ENCODE peak calls at places on chromosomes 3 and 15, in four cellular contexts. P, F, L and Z are unnamed samples.

GRCh38 chr3:185825379-185825638 is 467 bp upstream of the IGF2BP2 start:
- DNase-seq in P (no peak), L (no peak), F (no peak), Z (no peak)

GRCh38 chr3:60594025-60594424 is 657.2 kb downstream of the FHIT start:
- DNase-seq in L (no peak), F (no peak), P (peak; percentile 23), Z (no peak)

GRCh38 chr15:51121118-51121517 is 26.4 kb upstream of the TNFAIP8L3 start:
- DNase-seq in L (peak; percentile 15), P (peak; percentile 77), F (no peak), Z (peak; percentile 49)

GRCh38 chr3:69081583-69082262 is 1.6 kb upstream of the UBA3 start:
- DNase-seq in F (no peak), P (no peak), L (no peak), Z (no peak)

GRCh38 chr15:59170998-59171397 is 35.6 kb upstream of the LDHAL6B start:
- DNase-seq in P (no peak), F (no peak), L (no peak), Z (no peak)

GRCh38 chr3:76958231-76958630 is 81.7 kb upstream of the ROBO2 start:
- DNase-seq in F (no peak), P (no peak), L (no peak), Z (no peak)

GRCh38 chr3:38560996-38561717 is 65.0 kb downstream of the EXOG start:
- DNase-seq in P (no peak), L (no peak), F (no peak), Z (no peak)

GRCh38 chr3:197331131-197331530 is 32.7 kb upstream of the DLG1 start:
- DNase-seq in P (no peak), L (no peak), F (no peak), Z (no peak)

GRCh38 chr3:11391172-11391879 is 119.1 kb downstream of the ATG7 start:
- DNase-seq in L (no peak), F (no peak), P (no peak), Z (no peak)

GRCh38 chr3:5122741-5123706 is 932 bp downstream of the ARL8B start:
- DNase-seq in L (peak; percentile 82), F (no peak), P (no peak), Z (no peak)

GRCh38 chr15:94670436-94671034 is 439.2 kb downstream of the MCTP2 start:
- DNase-seq in L (peak; percentile 61), F (no peak), P (peak; percentile 6), Z (no peak)

GRCh38 chr15:94174399-94174802 is 57.0 kb upstream of the MCTP2 start:
- DNase-seq in P (peak; percentile 50), F (no peak), L (no peak), Z (peak; percentile 49)

GRCh38 chr3:100403956-100404548 is 2.7 kb downstream of the LNP1 start:
- DNase-seq in L (no peak), F (no peak), P (no peak), Z (no peak)

GRCh38 chr3:66427352-66427751 is 73.5 kb downstream of the LRIG1 start:
- DNase-seq in F (no peak), P (no peak), L (no peak), Z (no peak)

GRCh38 chr3:49132073-49132436 is 795 bp downstream of the LAMB2 start:
- DNase-seq in F (no peak), P (no peak), L (no peak), Z (no peak)

GRCh38 chr3:151562901-151563300 is 102.0 kb upstream of the IGSF10 start:
- DNase-seq in P (no peak), F (no peak), L (no peak), Z (no peak)

GRCh38 chr3:148077318-148077923 is 620.3 kb upstream of the AGTR1 start:
- DNase-seq in F (no peak), L (peak; percentile 36), P (no peak), Z (no peak)

GRCh38 chr3:196499061-196499460 is 4.5 kb downstream of the RNF168 start:
- DNase-seq in F (no peak), L (no peak), P (no peak), Z (no peak)

GRCh38 chr15:85946986-85947385 is 132.7 kb upstream of the AGBL1 start:
- DNase-seq in L (no peak), F (no peak), P (no peak), Z (no peak)

DNA sequence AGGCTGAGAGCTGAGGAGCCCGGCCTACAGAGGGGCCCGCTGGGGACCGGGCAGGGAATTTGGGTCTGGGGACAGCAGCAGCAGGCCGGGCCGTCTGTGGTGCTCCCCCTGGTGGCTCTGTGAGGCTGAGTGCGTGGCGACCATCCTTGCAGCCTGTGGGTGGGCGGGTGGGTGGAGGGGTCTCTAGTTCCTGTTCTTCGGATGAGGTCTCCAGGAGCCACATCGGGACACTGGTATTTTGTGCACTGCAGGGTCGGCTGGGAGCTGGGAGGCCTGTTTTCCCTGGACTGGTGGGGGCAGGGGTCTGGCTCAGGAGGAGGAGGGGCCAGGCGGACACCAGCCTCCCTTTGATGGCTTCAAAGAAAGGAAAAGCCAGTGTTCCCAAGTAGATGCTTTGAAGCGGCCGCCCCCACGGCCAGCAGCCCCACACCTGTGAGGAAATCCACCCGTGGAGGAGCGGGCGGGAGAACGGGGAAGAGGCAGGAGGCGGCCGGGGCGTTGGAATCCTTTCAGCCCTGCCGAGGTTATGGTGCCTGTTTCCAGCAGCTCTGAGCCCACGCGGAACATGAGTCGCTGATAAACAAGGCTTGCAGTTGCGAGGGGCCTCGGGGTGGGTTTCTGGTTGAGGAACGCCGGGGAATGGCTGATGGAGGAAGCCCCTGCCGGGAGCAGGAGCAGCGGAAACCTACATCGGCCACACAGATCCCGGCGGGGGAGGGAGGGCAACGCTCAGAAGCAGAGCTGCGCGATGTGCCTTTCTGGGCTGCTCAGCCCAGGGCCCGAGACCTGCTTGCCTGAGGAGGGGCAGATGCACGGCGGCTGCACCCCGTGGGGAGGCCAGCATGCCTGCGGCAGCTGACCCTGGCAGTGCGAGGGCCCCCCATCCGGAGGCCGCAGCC is 154.3 kb downstream of the NSMCE3 start:
- DNase-seq in F (no peak), P (no peak), L (peak; percentile 76), Z (no peak)
- TF ChIP-seq CTCF in F (no peak), P (peak; percentile 45), L (peak; percentile 60), Z (peak; percentile 58)

GRCh38 chr15:26721231-26721630 is 51.6 kb downstream of the GABRB3 start:
- DNase-seq in L (no peak), F (no peak), P (no peak), Z (no peak)
- H3K4me3 ChIP-seq in L (no peak overlapping the region), F (no peak overlapping the region), P (no peak overlapping the region), Z (no peak overlapping the region)

GRCh38 chr15:65287515-65287845 is 797 bp upstream of the PARP16 start:
- DNase-seq in L (no peak), P (no peak), F (no peak), Z (no peak)

GRCh38 chr15:65285291-65286068 is 1.2 kb downstream of the PARP16 start:
- DNase-seq in P (no peak), L (no peak), F (no peak), Z (no peak)

GRCh38 chr15:65289261-65289854 is 2.7 kb upstream of the PARP16 start:
- DNase-seq in L (no peak), P (no peak), F (no peak), Z (no peak)

GRCh38 chr15:65286069-65286703 is 497 bp downstream of the PARP16 start:
- DNase-seq in L (peak; percentile 87), P (no peak), F (no peak), Z (no peak)

DNA sequence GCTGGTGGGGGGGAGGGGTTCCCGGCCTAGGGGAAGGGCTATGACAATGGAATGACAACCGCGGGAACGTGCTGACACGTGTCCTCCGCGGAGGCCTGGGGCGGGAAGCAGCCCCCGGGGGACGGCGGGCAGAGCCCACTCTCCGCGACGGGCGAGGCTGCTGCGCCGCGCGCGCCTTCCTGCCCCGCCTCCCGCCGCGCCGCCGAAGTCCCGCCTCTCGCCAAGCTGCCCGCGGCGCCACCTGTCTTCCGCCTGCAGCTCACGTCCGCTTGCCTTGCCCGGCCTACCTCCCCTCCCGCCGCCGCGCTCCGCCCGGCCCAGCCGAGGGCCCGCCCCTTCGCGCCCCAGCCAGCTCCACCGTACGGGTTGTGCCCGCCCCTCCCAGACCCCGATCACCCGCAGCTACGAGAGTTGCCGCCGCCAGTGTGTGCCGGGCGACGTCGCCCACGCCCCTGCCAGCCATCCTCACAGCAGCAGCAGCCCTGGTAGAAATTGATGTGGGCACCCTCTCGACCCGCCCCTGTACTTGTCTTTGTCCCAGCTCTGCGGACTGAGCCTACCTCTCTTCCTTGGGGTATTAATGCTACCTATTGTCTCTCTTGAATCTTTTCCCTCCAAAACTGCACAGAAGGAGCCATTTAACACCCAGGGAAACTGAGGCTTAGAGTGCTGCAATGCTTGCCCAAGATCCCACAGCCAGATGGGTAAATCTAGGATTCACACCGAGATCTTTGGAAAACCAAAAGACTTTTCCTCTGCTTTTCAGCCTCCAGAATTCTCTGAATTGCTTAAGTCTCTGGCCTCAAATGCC is at the start of gene PARP16:
- DNase-seq in F (peak; percentile 36), L (peak; percentile 96), P (peak; percentile 24), Z (no peak)
- TF ChIP-seq CTCF in F (peak; percentile 62), L (peak; percentile 43), P (peak; percentile 24), Z (peak; percentile 49)

GRCh38 chr15:52529940-52530339 is 1.3 kb upstream of the MYO5A start:
- DNase-seq in P (no peak), L (peak; percentile 24), F (no peak), Z (no peak)

GRCh38 chr15:52529289-52529929 is 729 bp upstream of the MYO5A start:
- DNase-seq in P (no peak), F (no peak), L (no peak), Z (no peak)

GRCh38 chr15:52528465-52529288 is at the start of gene MYO5A:
- DNase-seq in L (peak; percentile 92), F (peak; percentile 39), P (no peak), Z (no peak)

GRCh38 chr15:52527898-52528464 is 699 bp downstream of the MYO5A start:
- DNase-seq in L (peak; percentile 54), F (no peak), P (no peak), Z (no peak)

GRCh38 chr15:52527196-52527897 is 1.3 kb downstream of the MYO5A start:
- DNase-seq in P (no peak), F (no peak), L (no peak), Z (no peak)
- H3K4me3 ChIP-seq in P (peak overlapping the region; percentile 77), F (peak overlapping the region; percentile 90), L (peak overlapping the region; percentile 98), Z (peak overlapping the region; percentile 74)

GRCh38 chr3:164004205-164004604 is 1074.1 kb downstream of the SI start:
- DNase-seq in P (no peak), L (peak; percentile 50), F (no peak), Z (no peak)
- TF ChIP-seq CTCF in P (no peak), L (peak; percentile 23), F (no peak), Z (no peak)

GRCh38 chr3:117499189-117499870 is 789.8 kb downstream of the TUSC7 start:
- DNase-seq in L (no peak), F (no peak), P (no peak), Z (no peak)
- H3K4me3 ChIP-seq in L (no peak overlapping the region), F (no peak overlapping the region), P (no peak overlapping the region), Z (no peak overlapping the region)

GRCh38 chr3:192919895-192920294 is 2.2 kb upstream of the MB21D2 start:
- DNase-seq in L (no peak), F (no peak), P (no peak), Z (no peak)

GRCh38 chr3:192917508-192918274 is at the start of gene MB21D2:
- DNase-seq in L (peak; percentile 79), F (no peak), P (peak; percentile 37), Z (no peak)

GRCh38 chr3:192917258-192917507 is 473 bp downstream of the MB21D2 start:
- DNase-seq in P (no peak), L (no peak), F (no peak), Z (no peak)

GRCh38 chr3:192916455-192917257 is 1.0 kb downstream of the MB21D2 start:
- DNase-seq in P (no peak), L (peak; percentile 74), F (no peak), Z (no peak)

GRCh38 chr3:192918275-192918588 is 576 bp upstream of the MB21D2 start:
- DNase-seq in F (no peak), L (no peak), P (no peak), Z (no peak)
- TF ChIP-seq CTCF in F (no peak), L (peak; percentile 26), P (no peak), Z (no peak)

GRCh38 chr15:65902373-65902772 is 33.1 kb downstream of the RAB11A start:
- DNase-seq in L (no peak), P (no peak), F (peak; percentile 27), Z (no peak)
- H3K4me3 ChIP-seq in L (no peak overlapping the region), P (no peak overlapping the region), F (no peak overlapping the region), Z (no peak overlapping the region)